ENCODE peak calls at places on chromosomes 3 and 15, in ten cellular contexts. M is RWPE2, E is AG10803, J is stomach, Q is foreskin fibroblast, R is fibroblast of mammary gland, L is choroid plexus epithelial cell, Z is ovary, K is OCI-LY7, X is brain microvascular endothelial cell. S is an unnamed sample.

GRCh38 chr3:47057212-47057671 is 77.8 kb downstream of the NBEAL2 start:
- DNase-seq in M (no peak), E (peak), J (no peak), Q (peak), R (peak), L (peak), Z (no peak), K (no peak), X (no peak), S (peak)

GRCh38 chr3:70049761-70050160 is 50.2 kb downstream of the SAMMSON start:
- DNase-seq in M (no peak), E (peak), J (no peak), Q (peak), R (peak), L (peak), Z (no peak), K (no peak), X (peak), S (peak)

GRCh38 chr3:158267015-158267414 is 157.1 kb downstream of the RSRC1 start:
- DNase-seq in M (no peak), E (no peak), J (no peak), Q (no peak), R (no peak), L (peak), Z (no peak), K (peak), X (no peak), S (no peak)

GRCh38 chr3:129184396-129184656 is 630 bp upstream of the CNBP start:
- DNase-seq in M (no peak), E (peak), J (no peak), Q (no peak), R (no peak), L (peak), Z (no peak), K (peak), X (no peak), S (peak)

GRCh38 chr3:131228522-131228921 is 153.1 kb upstream of the NUDT16 start:
- DNase-seq in M (no peak), E (no peak), J (no peak), Q (no peak), R (no peak), L (no peak), Z (no peak), K (no peak), X (no peak), S (no peak)

GRCh38 chr15:61974759-61975158 is 85.5 kb downstream of the VPS13C start:
- DNase-seq in M (no peak), E (no peak), J (no peak), Q (peak), R (peak), L (no peak), Z (no peak), K (no peak), X (no peak), S (peak)

GRCh38 chr15:31241888-31242287 is 84.7 kb upstream of the KLF13 start:
- DNase-seq in M (peak), E (no peak), J (no peak), Q (no peak), R (no peak), L (no peak), Z (no peak), K (no peak), X (no peak), S (no peak)

GRCh38 chr3:3707858-3708768 is 91.1 kb upstream of the LRRN1 start:
- DNase-seq in M (no peak), E (no peak), J (no peak), Q (no peak), R (no peak), L (no peak), Z (no peak), K (no peak), X (no peak), S (no peak)

GRCh38 chr3:56610669-56611335 is 53.8 kb downstream of the CCDC66 start:
- DNase-seq in M (no peak), E (no peak), J (no peak), Q (no peak), R (no peak), L (no peak), Z (no peak), K (no peak), X (no peak), S (no peak)

GRCh38 chr3:76679510-76679909 is 360.4 kb upstream of the ROBO2 start:
- DNase-seq in M (no peak), E (no peak), J (no peak), Q (no peak), R (no peak), L (peak), Z (no peak), K (no peak), X (no peak), S (no peak)

GRCh38 chr3:4826237-4827100 is 152.8 kb upstream of the BHLHE40 start:
- DNase-seq in M (no peak), E (peak), J (peak), Q (no peak), R (peak), L (no peak), Z (peak), K (no peak), X (no peak), S (peak)

GRCh38 chr15:40032125-40032839 is 6.7 kb downstream of the SRP14 start:
- DNase-seq in M (no peak), E (no peak), J (no peak), Q (no peak), R (no peak), L (no peak), Z (no peak), K (no peak), X (no peak), S (no peak)

GRCh38 chr3:129289201-129289921 is 10.7 kb downstream of the HMCES start:
- DNase-seq in M (no peak), E (peak), J (no peak), Q (peak), R (peak), L (peak), Z (no peak), K (no peak), X (peak), S (peak)

GRCh38 chr15:50865515-50866370 is 42.7 kb upstream of the AP4E1 start:
- DNase-seq in M (no peak), E (no peak), J (no peak), Q (no peak), R (no peak), L (no peak), Z (no peak), K (no peak), X (no peak), S (no peak)

GRCh38 chr3:64530434-64531049 is 157.3 kb downstream of the ADAMTS9 start:
- DNase-seq in M (no peak), E (peak), J (peak), Q (peak), R (peak), L (peak), Z (peak), K (peak), X (peak), S (peak)

GRCh38 chr3:16048435-16049318 is 125.8 kb upstream of the GALNT15 start:
- DNase-seq in M (no peak), E (peak), J (peak), Q (peak), R (peak), L (peak), Z (no peak), K (peak), X (peak), S (peak)

GRCh38 chr15:52261498-52262242 is 33.9 kb downstream of the MYO5C start:
- DNase-seq in M (peak), E (peak), J (peak), Q (peak), R (peak), L (peak), Z (peak), K (peak), X (peak), S (peak)

GRCh38 chr3:33440328-33440577 is at the start of gene UBP1:
- DNase-seq in M (no peak), E (no peak), J (peak), Q (no peak), R (no peak), L (no peak), Z (peak), K (no peak), X (no peak), S (no peak)

GRCh38 chr15:82414536-82415191 is 15.0 kb upstream of the GOLGA6L9 start:
- DNase-seq in M (no peak), E (peak), J (no peak), Q (peak), R (no peak), L (peak), Z (no peak), K (no peak), X (no peak), S (no peak)

GRCh38 chr15:63672369-63672768 is 75.2 kb downstream of the FBXL22 start:
- DNase-seq in M (no peak), E (no peak), J (no peak), Q (no peak), R (no peak), L (no peak), Z (no peak), K (no peak), X (no peak), S (no peak)

GRCh38 chr15:27017168-27017809 is 46.3 kb downstream of the GABRG3 start:
- DNase-seq in M (no peak), E (peak), J (peak), Q (peak), R (peak), L (peak), Z (no peak), K (peak), X (peak), S (peak)

GRCh38 chr3:68931406-68932149 is 769 bp downstream of the TAFA4 start:
- DNase-seq in M (no peak), E (no peak), J (no peak), Q (peak), R (no peak), L (no peak), Z (peak), K (no peak), X (no peak), S (peak)

GRCh38 chr15:51076142-51076897 is 18.4 kb downstream of the TNFAIP8L3 start:
- DNase-seq in M (no peak), E (no peak), J (no peak), Q (no peak), R (no peak), L (no peak), Z (no peak), K (no peak), X (no peak), S (no peak)

DNA sequence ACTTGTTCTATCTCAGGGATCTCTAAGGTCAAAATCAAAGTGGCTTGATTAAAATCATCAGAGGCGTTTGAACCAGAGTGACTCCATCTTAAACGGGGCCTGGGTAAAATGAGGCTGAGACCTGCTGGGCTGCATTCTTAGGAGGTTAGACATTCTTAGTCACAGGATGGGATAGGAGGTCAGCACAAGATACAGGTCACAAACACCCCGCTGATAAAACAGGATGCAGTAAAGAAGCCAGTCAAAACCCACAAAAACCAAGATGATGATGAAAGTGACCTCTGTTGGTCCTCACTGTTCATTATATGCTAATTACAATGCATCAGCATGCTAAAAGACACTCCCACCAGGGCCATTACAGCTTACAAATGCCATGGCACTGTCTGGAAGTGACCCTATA is 143.4 kb upstream of the SLCO3A1 start:
- DNase-seq in M (no peak), E (no peak), J (no peak), Q (no peak), R (no peak), L (no peak), Z (no peak), K (no peak), X (no peak), S (no peak)
- H3K4me3 ChIP-seq in M (no peak), E (no peak), J (no peak), Q (no peak), R (no peak), L (no peak), Z (no peak), K (no peak), X (no peak), S (no peak)

GRCh38 chr3:150296123-150296750 is 111.9 kb upstream of the TSC22D2 start:
- DNase-seq in M (no peak), E (peak), J (no peak), Q (peak), R (peak), L (no peak), Z (no peak), K (no peak), X (no peak), S (no peak)
- TF ChIP-seq CTCF in M (no peak), E (no peak), J (no peak), Q (no peak), R (no peak), L (no peak), Z (no peak), K (no peak), X (no peak), S (no peak)

GRCh38 chr3:62049033-62049432 is 324.3 kb downstream of the FEZF2 start:
- DNase-seq in M (no peak), E (no peak), J (no peak), Q (no peak), R (no peak), L (peak), Z (no peak), K (no peak), X (peak), S (no peak)

GRCh38 chr3:62056603-62057002 is 316.7 kb downstream of the FEZF2 start:
- DNase-seq in M (no peak), E (no peak), J (no peak), Q (no peak), R (no peak), L (no peak), Z (no peak), K (no peak), X (no peak), S (no peak)

GRCh38 chr3:62048577-62048976 is 324.8 kb downstream of the FEZF2 start:
- DNase-seq in M (no peak), E (no peak), J (no peak), Q (no peak), R (no peak), L (no peak), Z (no peak), K (no peak), X (no peak), S (no peak)

GRCh38 chr3:62052331-62052730 is 321.0 kb downstream of the FEZF2 start:
- DNase-seq in M (no peak), E (no peak), J (no peak), Q (no peak), R (no peak), L (no peak), Z (no peak), K (no peak), X (no peak), S (no peak)

DNA sequence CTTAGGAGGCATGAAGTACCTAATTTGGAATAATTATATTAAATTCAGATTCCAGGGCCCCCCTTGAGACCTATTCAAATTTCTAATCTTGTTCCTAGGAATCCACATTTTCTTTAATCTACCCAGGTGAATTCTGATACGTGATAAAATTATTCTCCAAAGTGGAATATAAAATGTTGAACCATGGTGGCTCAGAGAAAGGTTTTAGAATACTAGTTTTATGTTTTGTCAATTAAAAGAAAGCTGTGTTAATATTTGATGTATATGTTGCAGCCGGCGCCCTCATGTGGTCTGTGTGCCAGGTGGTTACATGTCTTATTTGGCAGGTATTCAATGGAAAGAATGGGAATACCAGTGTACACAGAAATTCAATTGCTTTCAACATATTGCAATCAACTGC is 321.8 kb downstream of the FEZF2 start:
- DNase-seq in M (no peak), E (peak), J (peak), Q (peak), R (peak), L (peak), Z (no peak), K (peak), X (peak), S (peak)
- H3K4me3 ChIP-seq in M (no peak), E (no peak), J (no peak), Q (no peak), R (no peak), L (no peak), Z (no peak), K (no peak), X (no peak), S (no peak)

GRCh38 chr3:107425033-107425432 is 47.8 kb downstream of the CCDC54 start:
- DNase-seq in M (no peak), E (no peak), J (no peak), Q (no peak), R (no peak), L (no peak), Z (no peak), K (no peak), X (no peak), S (no peak)

GRCh38 chr3:107426223-107426622 is 49.0 kb downstream of the CCDC54 start:
- DNase-seq in M (no peak), E (no peak), J (no peak), Q (no peak), R (no peak), L (no peak), Z (no peak), K (no peak), X (no peak), S (no peak)

GRCh38 chr3:107421881-107422280 is 44.6 kb downstream of the CCDC54 start:
- DNase-seq in M (no peak), E (no peak), J (no peak), Q (no peak), R (no peak), L (no peak), Z (no peak), K (no peak), X (no peak), S (no peak)

GRCh38 chr3:107416886-107417285 is 39.6 kb downstream of the CCDC54 start:
- DNase-seq in M (no peak), E (peak), J (no peak), Q (peak), R (peak), L (peak), Z (no peak), K (no peak), X (no peak), S (peak)

DNA sequence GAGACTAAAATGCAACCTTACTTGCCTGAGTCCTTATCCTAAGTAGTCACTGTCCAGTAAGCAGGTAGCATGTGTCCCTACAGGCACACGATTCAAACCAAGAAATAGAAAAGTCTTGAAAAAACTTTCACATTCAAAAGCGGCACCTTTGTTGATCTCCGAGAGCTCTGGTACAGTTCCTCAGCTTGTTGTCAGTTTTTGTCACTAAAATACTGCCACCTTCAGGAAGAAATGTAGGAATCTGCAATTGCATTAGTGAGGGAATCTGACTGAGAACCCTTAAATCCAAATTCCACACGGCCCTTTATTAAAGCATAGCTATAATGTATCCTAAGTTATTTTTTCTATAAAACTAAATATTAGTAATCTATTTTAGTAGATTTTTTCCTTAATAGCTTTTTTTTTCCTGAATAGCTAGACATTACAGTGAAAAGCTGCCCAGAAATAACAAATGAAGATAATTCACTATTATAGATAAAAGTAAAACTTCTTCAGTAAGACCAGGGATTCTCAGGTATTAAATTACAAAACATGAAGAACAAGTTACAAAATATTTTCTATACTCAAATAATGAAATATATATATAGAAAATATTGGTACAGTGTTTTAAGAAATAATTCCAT is 44.0 kb downstream of the CCDC54 start:
- DNase-seq in M (no peak), E (peak), J (no peak), Q (peak), R (peak), L (peak), Z (no peak), K (peak), X (peak), S (peak)
- TF ChIP-seq CTCF in M (peak), E (peak), J (peak), Q (peak), R (peak), L (peak), Z (peak), K (peak), X (peak), S (peak)

GRCh38 chr3:194032828-194033435 is 103.0 kb upstream of the HES1 start:
- DNase-seq in M (no peak), E (no peak), J (no peak), Q (no peak), R (no peak), L (no peak), Z (no peak), K (peak), X (no peak), S (no peak)

GRCh38 chr3:194036842-194037241 is 99.1 kb upstream of the HES1 start:
- DNase-seq in M (no peak), E (no peak), J (no peak), Q (no peak), R (no peak), L (no peak), Z (no peak), K (no peak), X (no peak), S (no peak)

GRCh38 chr3:194035406-194036138 is 100.4 kb upstream of the HES1 start:
- DNase-seq in M (no peak), E (no peak), J (peak), Q (no peak), R (no peak), L (no peak), Z (no peak), K (no peak), X (no peak), S (no peak)

GRCh38 chr3:194031867-194032635 is 103.9 kb upstream of the HES1 start:
- DNase-seq in M (no peak), E (no peak), J (peak), Q (no peak), R (no peak), L (no peak), Z (no peak), K (no peak), X (no peak), S (no peak)

GRCh38 chr3:194034556-194035336 is 101.2 kb upstream of the HES1 start:
- DNase-seq in M (no peak), E (no peak), J (no peak), Q (no peak), R (no peak), L (no peak), Z (no peak), K (peak), X (no peak), S (no peak)
- H3K4me3 ChIP-seq in M (no peak), E (no peak), J (no peak), Q (no peak), R (no peak), L (no peak), Z (no peak), K (peak), X (no peak), S (no peak)

DNA sequence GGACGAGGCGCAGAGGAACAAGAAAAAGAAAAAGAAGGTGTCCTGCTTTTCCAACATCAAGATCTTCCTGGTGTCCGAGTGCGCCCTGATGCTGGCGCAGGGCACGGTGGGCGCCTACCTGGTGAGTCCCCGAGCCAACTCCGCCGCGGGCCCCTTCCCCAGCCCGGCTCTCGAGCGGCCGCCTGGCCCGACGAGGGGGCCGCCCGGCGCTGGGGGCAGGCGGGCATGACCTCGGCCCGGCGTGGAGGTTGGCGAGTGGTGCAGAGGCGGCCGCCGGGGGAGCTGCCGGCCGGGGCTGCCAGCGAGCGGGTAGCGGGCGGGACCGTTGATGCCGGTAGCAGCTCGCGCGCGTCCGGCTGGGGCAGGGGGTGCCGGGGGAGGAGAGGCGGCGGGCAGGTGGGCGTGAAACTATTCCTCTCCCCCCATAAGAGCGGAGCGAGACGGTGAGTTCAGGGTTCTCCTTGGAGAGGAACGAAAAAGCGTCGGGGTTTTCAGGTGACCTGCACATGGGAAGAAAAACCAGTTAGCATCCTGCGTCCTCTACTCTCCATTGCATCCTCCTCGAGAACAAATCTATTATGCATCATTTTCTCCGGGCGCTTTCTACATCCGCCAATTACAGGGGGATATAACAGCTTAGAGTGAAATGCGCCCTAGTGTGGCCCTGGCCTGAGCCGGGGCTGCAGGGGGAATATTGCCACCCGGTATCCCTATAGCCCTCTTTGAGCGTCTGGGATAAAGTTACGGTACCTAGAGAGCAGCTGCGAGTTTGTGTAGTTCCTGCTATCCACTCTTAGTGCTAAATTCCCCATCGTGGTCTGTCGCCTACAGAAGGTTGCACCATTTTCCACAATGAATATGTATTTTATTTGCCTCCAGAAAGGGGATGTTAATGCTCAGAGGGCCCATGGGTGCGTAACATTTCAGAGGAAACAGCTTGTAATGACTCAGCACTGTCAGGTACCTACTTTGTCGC is 748 bp downstream of the SLCO3A1 start:
- DNase-seq in M (no peak), E (peak), J (peak), Q (peak), R (peak), L (no peak), Z (peak), K (peak), X (no peak), S (no peak)
- TF ChIP-seq CTCF in M (no peak), E (no peak), J (no peak), Q (no peak), R (no peak), L (no peak), Z (no peak), K (peak), X (no peak), S (no peak)

GRCh38 chr15:59371458-59372351 is 966 bp downstream of the MYO1E start:
- DNase-seq in M (peak), E (peak), J (peak), Q (peak), R (no peak), L (peak), Z (peak), K (no peak), X (no peak), S (peak)
- H3K4me3 ChIP-seq in M (peak), E (peak), J (peak), Q (peak), R (peak), L (peak), Z (peak), K (peak), X (peak), S (peak)